ENCODE peak calls at places on chromosome 18, in five cellular contexts. X is SK-N-SH, K is GM23338, T is K562, P is HCT116. V is an unnamed sample.

GRCh38 chr18:63314991-63315662 is 4.4 kb downstream of the BCL2 start:
- DNase-seq in K (no peak), T (no peak), X (no peak), P (no peak), V (no peak)

GRCh38 chr18:7901657-7902056 is 334.5 kb downstream of the PTPRM start:
- DNase-seq in X (no peak), T (no peak), P (no peak), K (no peak), V (no peak)

GRCh38 chr18:43486462-43486861 is 209.2 kb upstream of the SYT4 start:
- DNase-seq in K (peak; percentile 73), X (no peak), T (no peak), P (peak; percentile 1), V (no peak)

GRCh38 chr18:48711651-48712486 is 173.0 kb downstream of the CTIF start:
- DNase-seq in T (peak; percentile 39), X (peak; percentile 85), P (peak; percentile 21), K (peak; percentile 51), V (peak; percentile 8)

GRCh38 chr18:12307871-12308385 is at the start of gene TUBB6:
- DNase-seq in T (peak; percentile 93), P (no peak), K (peak; percentile 78), X (peak; percentile 90), V (no peak)

GRCh38 chr18:62952807-62953206 is 237.5 kb downstream of the PHLPP1 start:
- DNase-seq in P (no peak), K (no peak), X (no peak), T (no peak), V (no peak)

GRCh38 chr18:59629894-59630293 is 67.3 kb downstream of the CCBE1 start:
- DNase-seq in P (no peak), K (no peak), X (no peak), T (no peak), V (no peak)

GRCh38 chr18:49609416-49610284 is 47.8 kb downstream of the LIPG start:
- DNase-seq in K (no peak), P (peak; percentile 6), X (no peak), T (no peak), V (peak; percentile 42)

GRCh38 chr18:51107594-51108305 is 77.7 kb downstream of the SMAD4 start:
- DNase-seq in P (no peak), K (no peak), T (no peak), X (no peak), V (no peak)

GRCh38 chr18:57077786-57078552 is 68.9 kb upstream of the BOD1L2 start:
- DNase-seq in X (no peak), K (no peak), P (no peak), T (no peak), V (no peak)

GRCh38 chr18:76620326-76620813 is 125.3 kb upstream of the ZNF516 start:
- DNase-seq in P (peak; percentile 34), X (no peak), T (peak; percentile 8), K (peak; percentile 86), V (peak; percentile 12)

GRCh38 chr18:78634061-78634696 is 345.4 kb upstream of the SALL3 start:
- DNase-seq in T (no peak), K (no peak), P (no peak), X (no peak), V (no peak)

GRCh38 chr18:32929213-32929612 is 156.4 kb upstream of the KLHL14 start:
- DNase-seq in X (no peak), T (no peak), K (no peak), P (no peak), V (no peak)

GRCh38 chr18:42113529-42114191 is 158.6 kb downstream of the PIK3C3 start:
- DNase-seq in P (no peak), K (no peak), T (no peak), X (no peak), V (no peak)

GRCh38 chr18:7980136-7980535 is 413.0 kb downstream of the PTPRM start:
- DNase-seq in T (no peak), K (peak; percentile 80), X (no peak), P (peak; percentile 8), V (no peak)

GRCh38 chr18:68431111-68431921 is 283.6 kb downstream of the TMX3 start:
- DNase-seq in X (no peak), T (no peak), K (no peak), P (no peak), V (no peak)

GRCh38 chr18:49994410-49994809 is 181.1 kb upstream of the ACAA2 start:
- DNase-seq in P (no peak), X (no peak), K (no peak), T (no peak), V (no peak)

GRCh38 chr18:26656944-26657536 is 108.7 kb upstream of the KCTD1 start:
- DNase-seq in X (peak; percentile 80), K (peak; percentile 79), T (no peak), P (no peak), V (no peak)

GRCh38 chr18:74291771-74292540 is at the start of gene CYB5A:
- DNase-seq in P (peak; percentile 83), X (peak; percentile 100), K (peak; percentile 94), T (peak; percentile 84), V (peak; percentile 83)

GRCh38 chr18:60082790-60083189 is 183.0 kb downstream of the PMAIP1 start:
- DNase-seq in X (no peak), T (no peak), K (no peak), P (no peak), V (no peak)

GRCh38 chr18:10094608-10095137 is 180.9 kb downstream of the VAPA start:
- DNase-seq in X (no peak), P (no peak), K (no peak), T (no peak), V (no peak)

GRCh38 chr18:31941010-31941809 is 1.7 kb downstream of the TRAPPC8 start:
- DNase-seq in T (no peak), P (no peak), X (no peak), K (no peak), V (no peak)

GRCh38 chr18:56019908-56020307 is 431.9 kb upstream of the TCF4 start:
- DNase-seq in X (no peak), K (no peak), P (no peak), T (no peak), V (no peak)

GRCh38 chr18:55981712-55982475 is 393.9 kb upstream of the TCF4 start:
- DNase-seq in K (no peak), X (no peak), P (no peak), T (peak; percentile 38), V (no peak)

GRCh38 chr18:79581911-79582310 is 97.7 kb upstream of the CTDP1 start:
- DNase-seq in K (no peak), P (no peak), X (no peak), T (no peak), V (no peak)

GRCh38 chr18:21141678-21142422 is 30.2 kb upstream of the ROCK1 start:
- DNase-seq in P (no peak), T (no peak), K (peak; percentile 5), X (no peak), V (no peak)

GRCh38 chr18:48230459-48231113 is 178.6 kb downstream of the ZBTB7C start:
- DNase-seq in K (peak; percentile 88), X (peak; percentile 79), T (peak; percentile 38), P (peak; percentile 57), V (no peak)

GRCh38 chr18:48933578-48934399 is 17.0 kb downstream of the SMAD7 start:
- DNase-seq in P (no peak), X (no peak), T (no peak), K (no peak), V (no peak)

GRCh38 chr18:55185391-55185790 is 226.1 kb upstream of the CCDC68 start:
- DNase-seq in K (no peak), X (no peak), T (no peak), P (no peak), V (no peak)

GRCh38 chr18:25503567-25504081 is 151.7 kb upstream of the ZNF521 start:
- DNase-seq in P (peak; percentile 12), X (peak; percentile 59), K (peak; percentile 75), T (no peak), V (no peak)
- TF ChIP-seq POLR2AphosphoS5 in P (no peak), X (no peak), K (peak; percentile 21), T (no peak), V (no peak)

DNA sequence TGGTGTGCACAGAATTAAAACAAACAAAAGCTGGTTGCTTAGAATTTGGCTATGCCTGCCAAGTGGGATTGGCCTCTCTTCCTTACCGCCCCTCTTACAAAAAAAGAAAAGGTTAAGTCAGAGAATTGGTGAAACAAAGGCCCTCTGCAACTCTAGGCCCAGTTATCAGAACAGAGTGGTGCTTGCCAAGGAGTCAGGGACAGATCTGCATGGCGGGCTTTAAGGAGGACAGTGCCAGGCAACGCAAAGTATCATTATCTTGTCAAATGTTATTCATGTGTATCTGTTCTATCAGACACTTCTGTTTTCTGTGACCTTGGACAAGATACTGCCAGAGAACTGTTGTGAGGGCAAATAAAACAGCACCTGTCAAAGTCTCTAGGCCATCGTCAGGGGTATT is 78.3 kb downstream of the TGIF1 start:
- DNase-seq in T (no peak), P (no peak), K (no peak), X (no peak), V (no peak)
- TF ChIP-seq REST in T (no peak), P (no peak), K (no peak), X (no peak), V (no peak)

DNA sequence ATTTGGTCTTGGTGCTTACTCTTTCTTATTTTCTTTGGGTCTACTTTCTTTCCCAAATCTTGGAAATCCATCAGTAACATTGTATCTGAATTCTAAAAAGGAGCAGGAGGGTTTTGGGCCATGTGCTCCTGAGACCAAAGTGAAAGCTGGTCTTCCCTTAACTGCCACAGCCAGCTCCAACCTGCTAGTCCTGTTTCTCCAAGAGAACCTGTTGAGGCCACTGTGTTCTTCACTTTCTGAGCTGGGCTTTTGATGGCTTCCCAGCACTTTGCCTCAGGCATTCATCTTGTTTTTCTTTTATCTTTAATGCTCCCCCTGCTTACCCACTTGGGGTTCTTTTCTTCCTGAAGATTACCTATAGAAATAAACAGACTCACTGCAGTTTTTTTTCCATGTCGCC is 53.3 kb downstream of the ARHGAP28 start:
- DNase-seq in P (no peak), K (no peak), X (no peak), T (no peak), V (no peak)
- TF ChIP-seq POLR2AphosphoS5 in P (no peak), K (no peak), X (no peak), T (no peak), V (no peak)

DNA sequence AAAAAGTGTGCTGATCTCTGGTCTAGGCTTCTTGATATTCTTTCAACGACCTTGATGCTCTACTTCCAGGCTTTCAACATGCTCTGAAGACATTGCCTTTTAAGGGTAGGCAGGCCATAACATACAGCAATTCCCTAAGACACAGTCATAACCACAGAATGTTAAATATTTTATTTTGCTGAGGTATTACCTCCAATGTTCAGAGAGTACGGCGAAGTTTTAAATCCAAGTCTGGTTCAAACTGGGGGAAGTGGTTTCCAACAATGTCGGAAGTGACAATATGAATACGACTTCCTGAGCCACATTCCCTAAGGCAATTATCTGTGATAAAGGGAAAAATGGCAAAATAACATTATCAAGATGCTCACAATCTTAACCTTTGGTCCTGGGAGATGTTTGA is 1077.9 kb upstream of the PIK3C3 start:
- DNase-seq in X (no peak), K (no peak), P (no peak), T (no peak), V (no peak)
- TF ChIP-seq REST in X (no peak), K (no peak), P (no peak), T (no peak), V (no peak)

V was measured in Panc1.